ENCODE peak calls at places on chromosomes 6 and 20, in four cellular contexts. One of them, this sample, is unnamed.

GRCh38 chr20:62823688-62824475 is 7.0 kb downstream of the COL9A3 start:
- DNase-seq in IMR-90: no peak
- DNase-seq in neuronal stem cell: no peak
- DNase-seq in H9: peak; percentile 84
- DNase-seq in this sample: no peak

GRCh38 chr6:104896914-104897313 is 37.2 kb upstream of the HACE1 start:
- DNase-seq in IMR-90: no peak
- DNase-seq in neuronal stem cell: no peak
- DNase-seq in H9: no peak
- DNase-seq in this sample: no peak

GRCh38 chr6:84052204-84052882 is 18.8 kb downstream of the MRAP2 start:
- DNase-seq in IMR-90: peak; percentile 50
- DNase-seq in neuronal stem cell: peak; percentile 76
- DNase-seq in H9: peak; percentile 82
- DNase-seq in this sample: no peak

GRCh38 chr20:25076201-25076600 is 5.7 kb downstream of the VSX1 start:
- DNase-seq in IMR-90: no peak
- DNase-seq in neuronal stem cell: no peak
- DNase-seq in H9: no peak
- DNase-seq in this sample: no peak

GRCh38 chr20:44800398-44801046 is 9.8 kb downstream of the RIMS4 start:
- DNase-seq in IMR-90: no peak
- DNase-seq in neuronal stem cell: no peak
- DNase-seq in H9: peak; percentile 43
- DNase-seq in this sample: no peak

GRCh38 chr20:57810511-57811372 is 100.9 kb upstream of the PMEPA1 start:
- DNase-seq in IMR-90: no peak
- DNase-seq in neuronal stem cell: peak; percentile 17
- DNase-seq in H9: no peak
- DNase-seq in this sample: no peak

GRCh38 chr20:36682311-36682710 is 36.3 kb upstream of the SLA2 start:
- DNase-seq in IMR-90: no peak
- DNase-seq in neuronal stem cell: no peak
- DNase-seq in H9: no peak
- DNase-seq in this sample: no peak

GRCh38 chr6:109869398-109870165 is 108.5 kb upstream of the GPR6 start:
- DNase-seq in IMR-90: peak; percentile 21
- DNase-seq in neuronal stem cell: no peak
- DNase-seq in H9: no peak
- DNase-seq in this sample: peak; percentile 22

GRCh38 chr6:133070410-133071043 is 170.6 kb upstream of the EYA4 start:
- DNase-seq in IMR-90: no peak
- DNase-seq in neuronal stem cell: no peak
- DNase-seq in H9: no peak
- DNase-seq in this sample: no peak

DNA sequence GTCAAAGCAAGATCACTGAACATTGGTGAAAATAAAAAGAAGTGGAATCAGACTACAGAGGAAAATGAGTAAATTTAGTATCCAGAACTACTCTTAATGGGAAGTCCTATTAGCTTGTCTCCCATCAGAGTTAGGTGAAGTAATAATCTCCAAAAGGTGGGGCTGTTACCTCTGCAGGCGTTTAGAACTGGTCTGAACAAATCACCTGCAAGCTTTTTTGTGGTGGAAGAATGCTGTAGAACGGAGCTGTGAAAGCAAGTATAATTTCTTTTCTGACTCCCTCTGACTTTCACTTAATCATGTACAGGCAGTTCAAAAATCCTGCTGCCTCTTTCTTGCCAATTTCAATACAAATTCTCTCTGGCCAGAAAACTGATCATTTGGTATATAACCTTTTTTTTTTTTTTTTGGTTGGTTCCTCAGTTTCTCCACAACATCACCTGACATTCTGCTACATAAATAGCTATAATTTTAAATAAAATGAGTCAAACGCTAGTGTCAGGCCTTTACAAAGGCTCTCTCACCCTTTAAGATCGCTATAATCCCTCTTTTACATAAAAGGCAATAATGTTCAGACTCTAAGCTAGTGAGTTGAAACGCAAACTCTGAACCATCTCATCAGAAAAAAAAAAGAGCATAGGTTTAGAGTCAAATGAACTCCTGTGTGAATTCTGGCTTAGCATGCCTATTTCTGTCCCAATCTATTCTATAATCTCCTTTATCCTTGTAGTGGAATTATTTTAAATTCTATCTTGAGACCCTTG is 38.8 kb downstream of the CITED2 start:
- DNase-seq in IMR-90: no peak
- DNase-seq in neuronal stem cell: no peak
- DNase-seq in H9: no peak
- DNase-seq in this sample: no peak
- H3K4me2 ChIP-seq in IMR-90: no peak overlapping the region
- H3K4me2 ChIP-seq in neuronal stem cell: no peak overlapping the region
- H3K4me2 ChIP-seq in H9: no peak overlapping the region
- H3K4me2 ChIP-seq in this sample: no peak overlapping the region

DNA sequence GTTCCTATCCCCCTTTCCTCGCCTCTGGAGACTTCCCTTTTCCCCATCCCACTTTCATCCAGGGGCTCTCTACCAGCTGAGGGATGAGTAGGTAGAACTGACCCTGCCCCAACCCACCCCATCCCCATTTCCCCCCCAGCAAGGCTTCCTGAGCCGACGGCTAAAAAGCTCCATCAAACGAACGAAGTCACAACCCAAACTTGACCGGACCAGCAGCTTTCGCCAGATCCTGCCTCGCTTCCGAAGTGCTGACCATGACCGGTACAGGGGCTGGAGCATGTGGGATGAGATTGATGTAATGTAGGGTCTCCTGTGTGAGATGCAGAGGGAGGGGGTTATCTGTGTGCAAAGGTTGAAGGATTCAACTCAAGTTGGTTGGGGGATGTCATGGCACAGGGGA is 12.7 kb downstream of the SYNGAP1 start:
- DNase-seq in IMR-90: no peak
- DNase-seq in neuronal stem cell: no peak
- DNase-seq in H9: no peak
- DNase-seq in this sample: no peak
- H2BK5ac ChIP-seq in IMR-90: no peak overlapping the region
- H2BK5ac ChIP-seq in neuronal stem cell: peak overlapping the region; percentile 85
- H2BK5ac ChIP-seq in H9: no peak overlapping the region
- H2BK5ac ChIP-seq in this sample: no peak overlapping the region

GRCh38 chr6:170231496-170232185 is 59.2 kb downstream of the DLL1 start:
- DNase-seq in IMR-90: peak; percentile 6
- DNase-seq in neuronal stem cell: no peak
- DNase-seq in H9: no peak
- DNase-seq in this sample: no peak
- H3K4me2 ChIP-seq in IMR-90: no peak overlapping the region
- H3K4me2 ChIP-seq in neuronal stem cell: no peak overlapping the region
- H3K4me2 ChIP-seq in H9: no peak overlapping the region
- H3K4me2 ChIP-seq in this sample: no peak overlapping the region

DNA sequence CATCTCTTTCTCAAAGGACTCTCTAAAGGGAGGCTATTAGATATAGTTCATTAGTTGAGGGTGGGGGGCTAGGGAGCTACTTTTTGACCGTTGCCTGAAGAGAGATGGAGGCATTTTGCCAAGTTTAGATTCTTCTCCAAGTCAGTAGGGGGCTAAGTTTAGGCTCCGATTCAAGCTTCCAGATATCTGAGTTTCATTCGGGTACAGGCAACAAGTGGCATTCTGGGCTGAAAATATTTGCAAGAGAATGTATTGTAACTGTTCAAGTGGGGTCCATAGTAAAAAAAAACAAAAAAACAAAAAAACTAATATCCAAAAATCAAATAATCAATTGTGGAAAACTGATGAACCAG is 43.4 kb upstream of the PIM1 start:
- DNase-seq in IMR-90: no peak
- DNase-seq in neuronal stem cell: no peak
- DNase-seq in H9: no peak
- DNase-seq in this sample: no peak
- H2BK5ac ChIP-seq in IMR-90: no peak overlapping the region
- H2BK5ac ChIP-seq in neuronal stem cell: no peak overlapping the region
- H2BK5ac ChIP-seq in H9: no peak overlapping the region
- H2BK5ac ChIP-seq in this sample: no peak overlapping the region

GRCh38 chr6:111759836-111760785 is 113.1 kb downstream of the FYN start:
- DNase-seq in IMR-90: peak; percentile 97
- DNase-seq in neuronal stem cell: no peak
- DNase-seq in H9: no peak
- DNase-seq in this sample: no peak

GRCh38 chr6:111758608-111759293 is 114.5 kb downstream of the FYN start:
- DNase-seq in IMR-90: no peak
- DNase-seq in neuronal stem cell: no peak
- DNase-seq in H9: no peak
- DNase-seq in this sample: no peak

GRCh38 chr6:111761783-111762312 is 111.4 kb downstream of the FYN start:
- DNase-seq in IMR-90: peak; percentile 19
- DNase-seq in neuronal stem cell: no peak
- DNase-seq in H9: no peak
- DNase-seq in this sample: no peak

GRCh38 chr6:111757342-111757741 is 115.9 kb downstream of the FYN start:
- DNase-seq in IMR-90: peak; percentile 84
- DNase-seq in neuronal stem cell: no peak
- DNase-seq in H9: no peak
- DNase-seq in this sample: peak; percentile 34

GRCh38 chr6:111759413-111759835 is 113.8 kb downstream of the FYN start:
- DNase-seq in IMR-90: peak; percentile 44
- DNase-seq in neuronal stem cell: no peak
- DNase-seq in H9: no peak
- DNase-seq in this sample: no peak
- H3K4me2 ChIP-seq in IMR-90: peak overlapping the region; percentile 79
- H3K4me2 ChIP-seq in neuronal stem cell: no peak overlapping the region
- H3K4me2 ChIP-seq in H9: no peak overlapping the region
- H3K4me2 ChIP-seq in this sample: no peak overlapping the region

GRCh38 chr6:118936304-118936703 is 1.3 kb upstream of the MCM9 start:
- DNase-seq in IMR-90: no peak
- DNase-seq in neuronal stem cell: no peak
- DNase-seq in H9: no peak
- DNase-seq in this sample: no peak
- H2BK5ac ChIP-seq in IMR-90: no peak overlapping the region
- H2BK5ac ChIP-seq in neuronal stem cell: no peak overlapping the region
- H2BK5ac ChIP-seq in H9: no peak overlapping the region
- H2BK5ac ChIP-seq in this sample: no peak overlapping the region

GRCh38 chr6:113750148-113750547 is 107.0 kb upstream of the MARCKS start:
- DNase-seq in IMR-90: no peak
- DNase-seq in neuronal stem cell: no peak
- DNase-seq in H9: no peak
- DNase-seq in this sample: no peak
- H3K4me2 ChIP-seq in IMR-90: no peak overlapping the region
- H3K4me2 ChIP-seq in neuronal stem cell: no peak overlapping the region
- H3K4me2 ChIP-seq in H9: no peak overlapping the region
- H3K4me2 ChIP-seq in this sample: no peak overlapping the region

DNA sequence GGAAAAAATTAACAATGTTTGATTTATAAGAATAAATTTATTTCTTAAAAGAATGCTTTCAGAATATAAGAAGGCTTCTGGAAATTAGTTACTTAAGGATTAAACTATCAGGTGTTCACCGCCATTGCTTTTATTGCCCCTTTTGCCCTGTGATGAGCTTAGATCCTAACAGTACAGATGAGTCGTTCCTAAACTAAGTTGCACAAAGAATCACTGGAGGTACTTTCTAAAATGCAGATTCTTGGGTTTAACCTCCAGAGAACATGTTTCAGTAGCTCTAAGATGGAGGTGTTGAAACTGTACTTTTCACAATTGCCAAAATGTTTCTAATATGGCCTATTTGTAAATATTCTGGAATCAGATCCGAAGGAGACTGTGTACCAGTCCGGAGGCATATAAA is 211.9 kb downstream of the GMDS start:
- DNase-seq in IMR-90: no peak
- DNase-seq in neuronal stem cell: no peak
- DNase-seq in H9: no peak
- DNase-seq in this sample: no peak
- H2BK5ac ChIP-seq in IMR-90: no peak overlapping the region
- H2BK5ac ChIP-seq in neuronal stem cell: no peak overlapping the region
- H2BK5ac ChIP-seq in H9: no peak overlapping the region
- H2BK5ac ChIP-seq in this sample: no peak overlapping the region

DNA sequence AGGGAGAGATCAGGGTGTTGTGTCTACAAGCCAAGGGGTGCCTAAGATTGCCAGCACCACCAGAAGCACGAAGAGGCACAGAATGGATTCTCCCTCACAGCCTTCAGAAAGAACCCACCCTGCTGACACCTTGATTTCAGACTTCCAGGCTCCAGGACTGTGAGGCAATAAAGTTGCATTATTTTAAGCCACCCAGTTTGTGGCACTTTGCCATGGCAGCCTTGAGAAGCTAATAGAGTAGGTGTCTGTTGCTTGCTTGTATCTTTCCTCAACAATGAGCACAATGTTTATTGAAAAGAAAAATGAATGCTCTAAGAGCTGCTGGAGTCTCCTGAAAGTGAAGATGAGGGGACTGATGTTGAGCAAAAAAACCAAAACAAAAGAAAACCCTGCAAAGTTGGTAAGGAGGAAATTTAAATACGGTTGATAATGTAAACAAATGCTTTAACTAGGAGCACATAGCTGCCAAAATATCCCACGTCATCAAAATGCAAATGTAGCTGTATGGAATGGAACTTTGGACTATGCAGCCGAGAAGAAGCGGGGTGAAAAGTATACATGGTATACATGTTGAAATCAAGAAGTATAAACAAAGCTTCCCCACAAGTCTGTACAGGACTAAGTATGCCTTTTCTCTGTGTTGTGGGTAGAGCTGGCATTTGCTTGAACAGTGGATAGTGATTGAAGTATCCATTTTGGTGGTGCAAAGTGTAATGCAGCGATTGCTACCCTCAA is 8.0 kb downstream of the IL20RA start:
- DNase-seq in IMR-90: no peak
- DNase-seq in neuronal stem cell: no peak
- DNase-seq in H9: no peak
- DNase-seq in this sample: peak; percentile 33
- H3K4me2 ChIP-seq in IMR-90: no peak overlapping the region
- H3K4me2 ChIP-seq in neuronal stem cell: no peak overlapping the region
- H3K4me2 ChIP-seq in H9: no peak overlapping the region
- H3K4me2 ChIP-seq in this sample: no peak overlapping the region

GRCh38 chr20:45850238-45850637 is 7.0 kb downstream of the ACOT8 start:
- DNase-seq in IMR-90: no peak
- DNase-seq in neuronal stem cell: no peak
- DNase-seq in H9: no peak
- DNase-seq in this sample: no peak
- H2BK5ac ChIP-seq in IMR-90: no peak overlapping the region
- H2BK5ac ChIP-seq in neuronal stem cell: no peak overlapping the region
- H2BK5ac ChIP-seq in H9: no peak overlapping the region
- H2BK5ac ChIP-seq in this sample: no peak overlapping the region